ENCODE peak calls at places on chromosomes 12 and 14, in five cellular contexts. One of them, this sample, is unnamed.

GRCh38 chr12:75177997-75178396 is 31.6 kb downstream of the KCNC2 start:
- DNase-seq in fibroblast of lung: peak; percentile 94
- DNase-seq in effector memory CD4-positive, alpha-beta T cell: no peak
- DNase-seq in pancreas: no peak
- DNase-seq in CD4-positive, CD25-positive, alpha-beta regulatory T cell: no peak
- DNase-seq in this sample: no peak

GRCh38 chr12:107513636-107514400 is 171.8 kb upstream of the PWP1 start:
- DNase-seq in fibroblast of lung: no peak
- DNase-seq in effector memory CD4-positive, alpha-beta T cell: no peak
- DNase-seq in pancreas: no peak
- DNase-seq in CD4-positive, CD25-positive, alpha-beta regulatory T cell: no peak
- DNase-seq in this sample: no peak

GRCh38 chr12:102950107-102950949 is 7.1 kb upstream of the ASCL1 start:
- DNase-seq in fibroblast of lung: no peak
- DNase-seq in effector memory CD4-positive, alpha-beta T cell: no peak
- DNase-seq in pancreas: peak; percentile 23
- DNase-seq in CD4-positive, CD25-positive, alpha-beta regulatory T cell: no peak
- DNase-seq in this sample: no peak

GRCh38 chr12:57836442-57837375 is 9.8 kb downstream of the CTDSP2 start:
- DNase-seq in fibroblast of lung: peak; percentile 81
- DNase-seq in effector memory CD4-positive, alpha-beta T cell: no peak
- DNase-seq in pancreas: no peak
- DNase-seq in CD4-positive, CD25-positive, alpha-beta regulatory T cell: no peak
- DNase-seq in this sample: peak; percentile 90

GRCh38 chr12:53345486-53346195 is 9.5 kb upstream of the SP7 start:
- DNase-seq in fibroblast of lung: peak; percentile 14
- DNase-seq in effector memory CD4-positive, alpha-beta T cell: no peak
- DNase-seq in pancreas: no peak
- DNase-seq in CD4-positive, CD25-positive, alpha-beta regulatory T cell: no peak
- DNase-seq in this sample: no peak

GRCh38 chr12:40768125-40768864 is 76.1 kb downstream of the CNTN1 start:
- DNase-seq in fibroblast of lung: no peak
- DNase-seq in effector memory CD4-positive, alpha-beta T cell: no peak
- DNase-seq in pancreas: no peak
- DNase-seq in CD4-positive, CD25-positive, alpha-beta regulatory T cell: no peak
- DNase-seq in this sample: no peak

GRCh38 chr14:101083564-101084435 is 180.3 kb upstream of the RTL1 start:
- DNase-seq in fibroblast of lung: no peak
- DNase-seq in effector memory CD4-positive, alpha-beta T cell: no peak
- DNase-seq in pancreas: no peak
- DNase-seq in CD4-positive, CD25-positive, alpha-beta regulatory T cell: no peak
- DNase-seq in this sample: peak; percentile 70

GRCh38 chr12:7588703-7589329 is 76.9 kb downstream of the APOBEC1 start:
- DNase-seq in fibroblast of lung: peak; percentile 28
- DNase-seq in effector memory CD4-positive, alpha-beta T cell: no peak
- DNase-seq in pancreas: peak; percentile 69
- DNase-seq in CD4-positive, CD25-positive, alpha-beta regulatory T cell: peak; percentile 3
- DNase-seq in this sample: peak; percentile 52

GRCh38 chr12:25728196-25728595 is 175.1 kb upstream of the LMNTD1 start:
- DNase-seq in fibroblast of lung: peak; percentile 24
- DNase-seq in effector memory CD4-positive, alpha-beta T cell: no peak
- DNase-seq in pancreas: no peak
- DNase-seq in CD4-positive, CD25-positive, alpha-beta regulatory T cell: no peak
- DNase-seq in this sample: no peak

GRCh38 chr12:93163260-93164036 is 214.3 kb upstream of the NUDT4 start:
- DNase-seq in fibroblast of lung: peak; percentile 56
- DNase-seq in effector memory CD4-positive, alpha-beta T cell: no peak
- DNase-seq in pancreas: no peak
- DNase-seq in CD4-positive, CD25-positive, alpha-beta regulatory T cell: no peak
- DNase-seq in this sample: no peak

GRCh38 chr12:108816652-108817335 is 40.6 kb downstream of the SSH1 start:
- DNase-seq in fibroblast of lung: no peak
- DNase-seq in effector memory CD4-positive, alpha-beta T cell: no peak
- DNase-seq in pancreas: no peak
- DNase-seq in CD4-positive, CD25-positive, alpha-beta regulatory T cell: no peak
- DNase-seq in this sample: no peak

GRCh38 chr14:72645706-72646105 is 248.2 kb downstream of the DPF3 start:
- DNase-seq in fibroblast of lung: no peak
- DNase-seq in effector memory CD4-positive, alpha-beta T cell: no peak
- DNase-seq in pancreas: no peak
- DNase-seq in CD4-positive, CD25-positive, alpha-beta regulatory T cell: no peak
- DNase-seq in this sample: no peak

GRCh38 chr12:39127401-39127800 is 222.0 kb upstream of the CPNE8 start:
- DNase-seq in fibroblast of lung: no peak
- DNase-seq in effector memory CD4-positive, alpha-beta T cell: no peak
- DNase-seq in pancreas: no peak
- DNase-seq in CD4-positive, CD25-positive, alpha-beta regulatory T cell: no peak
- DNase-seq in this sample: no peak

GRCh38 chr12:32051511-32052299 is 54.9 kb upstream of the BICD1 start:
- DNase-seq in fibroblast of lung: peak; percentile 79
- DNase-seq in effector memory CD4-positive, alpha-beta T cell: no peak
- DNase-seq in pancreas: no peak
- DNase-seq in CD4-positive, CD25-positive, alpha-beta regulatory T cell: no peak
- DNase-seq in this sample: no peak

GRCh38 chr12:52295663-52296062 is 4.3 kb upstream of the KRT81 start:
- DNase-seq in fibroblast of lung: no peak
- DNase-seq in effector memory CD4-positive, alpha-beta T cell: no peak
- DNase-seq in pancreas: no peak
- DNase-seq in CD4-positive, CD25-positive, alpha-beta regulatory T cell: no peak
- DNase-seq in this sample: no peak

GRCh38 chr12:130619378-130619970 is 96.6 kb downstream of the RIMBP2 start:
- DNase-seq in fibroblast of lung: no peak
- DNase-seq in effector memory CD4-positive, alpha-beta T cell: no peak
- DNase-seq in pancreas: no peak
- DNase-seq in CD4-positive, CD25-positive, alpha-beta regulatory T cell: no peak
- DNase-seq in this sample: no peak

GRCh38 chr12:113933201-113933786 is 32.8 kb downstream of the RBM19 start:
- DNase-seq in fibroblast of lung: peak; percentile 75
- DNase-seq in effector memory CD4-positive, alpha-beta T cell: no peak
- DNase-seq in pancreas: no peak
- DNase-seq in CD4-positive, CD25-positive, alpha-beta regulatory T cell: no peak
- DNase-seq in this sample: no peak

GRCh38 chr14:90829677-90830076 is 13.4 kb upstream of the TTC7B start:
- DNase-seq in fibroblast of lung: no peak
- DNase-seq in effector memory CD4-positive, alpha-beta T cell: no peak
- DNase-seq in pancreas: no peak
- DNase-seq in CD4-positive, CD25-positive, alpha-beta regulatory T cell: no peak
- DNase-seq in this sample: peak; percentile 34

GRCh38 chr14:78445275-78445674 is 275.1 kb downstream of the NRXN3 start:
- DNase-seq in fibroblast of lung: no peak
- DNase-seq in effector memory CD4-positive, alpha-beta T cell: no peak
- DNase-seq in pancreas: no peak
- DNase-seq in CD4-positive, CD25-positive, alpha-beta regulatory T cell: no peak
- DNase-seq in this sample: no peak

GRCh38 chr14:91980157-91980556 is 32.7 kb upstream of the FBLN5 start:
- DNase-seq in fibroblast of lung: peak; percentile 88
- DNase-seq in effector memory CD4-positive, alpha-beta T cell: no peak
- DNase-seq in pancreas: no peak
- DNase-seq in CD4-positive, CD25-positive, alpha-beta regulatory T cell: no peak
- DNase-seq in this sample: no peak

GRCh38 chr12:16012086-16012485 is 101.0 kb downstream of the DERA start:
- DNase-seq in fibroblast of lung: peak; percentile 58
- DNase-seq in effector memory CD4-positive, alpha-beta T cell: no peak
- DNase-seq in pancreas: peak; percentile 58
- DNase-seq in CD4-positive, CD25-positive, alpha-beta regulatory T cell: no peak
- DNase-seq in this sample: peak; percentile 70

GRCh38 chr14:56608682-56609081 is 29.1 kb downstream of the TMEM260 start:
- DNase-seq in fibroblast of lung: peak; percentile 60
- DNase-seq in effector memory CD4-positive, alpha-beta T cell: no peak
- DNase-seq in pancreas: no peak
- DNase-seq in CD4-positive, CD25-positive, alpha-beta regulatory T cell: no peak
- DNase-seq in this sample: no peak

GRCh38 chr12:102171951-102172350 is 25.7 kb downstream of the PMCH start:
- DNase-seq in fibroblast of lung: peak; percentile 1
- DNase-seq in effector memory CD4-positive, alpha-beta T cell: no peak
- DNase-seq in pancreas: no peak
- DNase-seq in CD4-positive, CD25-positive, alpha-beta regulatory T cell: no peak
- DNase-seq in this sample: no peak

GRCh38 chr12:69284131-69284530 is 44.8 kb downstream of the CPSF6 start:
- DNase-seq in fibroblast of lung: peak; percentile 77
- DNase-seq in effector memory CD4-positive, alpha-beta T cell: no peak
- DNase-seq in pancreas: peak; percentile 67
- DNase-seq in CD4-positive, CD25-positive, alpha-beta regulatory T cell: no peak
- DNase-seq in this sample: peak; percentile 92

GRCh38 chr12:127282786-127283565 is 984.0 kb upstream of the TMEM132C start:
- DNase-seq in fibroblast of lung: no peak
- DNase-seq in effector memory CD4-positive, alpha-beta T cell: no peak
- DNase-seq in pancreas: no peak
- DNase-seq in CD4-positive, CD25-positive, alpha-beta regulatory T cell: no peak
- DNase-seq in this sample: no peak

GRCh38 chr12:6313326-6313940 is 3.0 kb downstream of the PLEKHG6 start:
- DNase-seq in fibroblast of lung: no peak
- DNase-seq in effector memory CD4-positive, alpha-beta T cell: no peak
- DNase-seq in pancreas: no peak
- DNase-seq in CD4-positive, CD25-positive, alpha-beta regulatory T cell: no peak
- DNase-seq in this sample: no peak

GRCh38 chr12:117124421-117125274 is 25.4 kb upstream of the TESC start:
- DNase-seq in fibroblast of lung: no peak
- DNase-seq in effector memory CD4-positive, alpha-beta T cell: no peak
- DNase-seq in pancreas: no peak
- DNase-seq in CD4-positive, CD25-positive, alpha-beta regulatory T cell: no peak
- DNase-seq in this sample: no peak

GRCh38 chr14:67457782-67458181 is 30.7 kb downstream of the TMEM229B start:
- DNase-seq in fibroblast of lung: no peak
- DNase-seq in effector memory CD4-positive, alpha-beta T cell: no peak
- DNase-seq in pancreas: peak; percentile 51
- DNase-seq in CD4-positive, CD25-positive, alpha-beta regulatory T cell: no peak
- DNase-seq in this sample: no peak

GRCh38 chr14:101559624-101560533 is 1.4 kb upstream of the DIO3 start:
- DNase-seq in fibroblast of lung: peak; percentile 50
- DNase-seq in effector memory CD4-positive, alpha-beta T cell: no peak
- DNase-seq in pancreas: peak; percentile 59
- DNase-seq in CD4-positive, CD25-positive, alpha-beta regulatory T cell: no peak
- DNase-seq in this sample: no peak

DNA sequence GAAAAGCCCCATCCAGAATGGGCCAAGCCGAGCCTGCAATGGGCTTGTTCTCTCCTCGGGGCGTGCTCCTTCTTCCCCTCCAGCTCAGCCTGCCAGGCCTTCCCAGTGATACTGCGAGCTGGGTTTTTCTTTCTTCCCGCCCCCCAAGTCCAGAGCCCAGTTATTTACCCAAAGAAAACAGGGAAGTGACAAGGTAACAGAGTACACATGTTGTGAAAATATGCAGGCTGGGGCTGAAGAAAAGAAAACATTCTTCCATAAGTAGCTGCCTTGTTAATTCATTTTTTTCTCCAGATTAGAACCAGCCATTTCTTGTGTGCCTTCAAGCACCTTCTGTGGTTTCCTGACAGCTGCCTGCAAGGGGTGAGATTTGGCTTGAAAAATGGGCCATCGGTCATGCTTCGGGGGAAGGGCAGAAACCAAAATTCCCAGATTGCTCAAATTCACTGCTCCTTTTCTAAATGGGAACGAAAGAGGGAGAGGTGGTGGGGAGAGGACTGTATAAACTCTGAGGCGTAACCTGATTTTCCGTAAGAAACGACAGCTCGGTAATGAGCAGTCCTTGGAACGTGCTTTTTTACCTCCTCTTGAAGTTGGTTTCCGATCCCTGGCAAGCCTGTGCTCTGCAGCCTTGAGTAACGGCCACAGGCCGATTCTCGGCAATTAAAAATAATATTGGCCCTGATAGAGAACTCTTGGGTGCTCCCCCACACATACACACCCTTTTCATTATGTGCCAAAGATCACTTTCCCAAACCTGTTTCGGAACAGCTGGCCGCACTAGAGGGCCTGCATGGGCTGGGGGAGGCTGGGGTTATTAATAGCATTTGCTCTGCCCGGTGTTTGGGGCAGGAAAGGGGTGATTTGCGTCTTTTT is 229.4 kb downstream of the ZFP36L1 start:
- DNase-seq in fibroblast of lung: peak; percentile 72
- DNase-seq in effector memory CD4-positive, alpha-beta T cell: no peak
- DNase-seq in pancreas: no peak
- DNase-seq in CD4-positive, CD25-positive, alpha-beta regulatory T cell: no peak
- DNase-seq in this sample: no peak
- H3K27ac ChIP-seq in fibroblast of lung: no peak overlapping the region
- H3K27ac ChIP-seq in effector memory CD4-positive, alpha-beta T cell: no peak overlapping the region
- H3K27ac ChIP-seq in pancreas: peak overlapping the region; percentile 62
- H3K27ac ChIP-seq in CD4-positive, CD25-positive, alpha-beta regulatory T cell: no peak overlapping the region
- H3K27ac ChIP-seq in this sample: peak overlapping the region; percentile 99

GRCh38 chr12:46858368-46858767 is 32.6 kb upstream of the SLC38A4 start:
- DNase-seq in fibroblast of lung: no peak
- DNase-seq in effector memory CD4-positive, alpha-beta T cell: no peak
- DNase-seq in pancreas: no peak
- DNase-seq in CD4-positive, CD25-positive, alpha-beta regulatory T cell: no peak
- DNase-seq in this sample: no peak

GRCh38 chr12:46857486-46857885 is 31.7 kb upstream of the SLC38A4 start:
- DNase-seq in fibroblast of lung: no peak
- DNase-seq in effector memory CD4-positive, alpha-beta T cell: no peak
- DNase-seq in pancreas: no peak
- DNase-seq in CD4-positive, CD25-positive, alpha-beta regulatory T cell: no peak
- DNase-seq in this sample: no peak

GRCh38 chr12:46855760-46856159 is 30.0 kb upstream of the SLC38A4 start:
- DNase-seq in fibroblast of lung: no peak
- DNase-seq in effector memory CD4-positive, alpha-beta T cell: no peak
- DNase-seq in pancreas: no peak
- DNase-seq in CD4-positive, CD25-positive, alpha-beta regulatory T cell: no peak
- DNase-seq in this sample: no peak
- H3K9me3 ChIP-seq in fibroblast of lung: no peaks in the 10 kb centered on the region
- H3K9me3 ChIP-seq in effector memory CD4-positive, alpha-beta T cell: no peaks in the 10 kb centered on the region
- H3K9me3 ChIP-seq in pancreas: no peaks in the 10 kb centered on the region
- H3K9me3 ChIP-seq in CD4-positive, CD25-positive, alpha-beta regulatory T cell: peaks cover 13% of the 10 kb centered on the region
- H3K9me3 ChIP-seq in this sample: no peaks in the 10 kb centered on the region

GRCh38 chr14:68932686-68933085 is 46.4 kb downstream of the ACTN1 start:
- DNase-seq in fibroblast of lung: no peak
- DNase-seq in effector memory CD4-positive, alpha-beta T cell: no peak
- DNase-seq in pancreas: no peak
- DNase-seq in CD4-positive, CD25-positive, alpha-beta regulatory T cell: no peak
- DNase-seq in this sample: no peak
- H3K27ac ChIP-seq in fibroblast of lung: peak overlapping the region; percentile 34
- H3K27ac ChIP-seq in effector memory CD4-positive, alpha-beta T cell: no peak overlapping the region
- H3K27ac ChIP-seq in pancreas: no peak overlapping the region
- H3K27ac ChIP-seq in CD4-positive, CD25-positive, alpha-beta regulatory T cell: no peak overlapping the region
- H3K27ac ChIP-seq in this sample: no peak overlapping the region

GRCh38 chr14:36659822-36660735 is 1.6 kb upstream of the PAX9 start:
- DNase-seq in fibroblast of lung: no peak
- DNase-seq in effector memory CD4-positive, alpha-beta T cell: no peak
- DNase-seq in pancreas: no peak
- DNase-seq in CD4-positive, CD25-positive, alpha-beta regulatory T cell: no peak
- DNase-seq in this sample: no peak
- H3K9me3 ChIP-seq in fibroblast of lung: no peaks in the 10 kb centered on the region
- H3K9me3 ChIP-seq in effector memory CD4-positive, alpha-beta T cell: no peaks in the 10 kb centered on the region
- H3K9me3 ChIP-seq in pancreas: no peaks in the 10 kb centered on the region
- H3K9me3 ChIP-seq in CD4-positive, CD25-positive, alpha-beta regulatory T cell: peaks cover 2% of the 10 kb centered on the region
- H3K9me3 ChIP-seq in this sample: peaks cover under 1% of the 10 kb centered on the region

GRCh38 chr12:119710941-119711551 is 43.1 kb downstream of the PRKAB1 start:
- DNase-seq in fibroblast of lung: no peak
- DNase-seq in effector memory CD4-positive, alpha-beta T cell: no peak
- DNase-seq in pancreas: no peak
- DNase-seq in CD4-positive, CD25-positive, alpha-beta regulatory T cell: no peak
- DNase-seq in this sample: no peak
- H3K27ac ChIP-seq in fibroblast of lung: no peak overlapping the region
- H3K27ac ChIP-seq in effector memory CD4-positive, alpha-beta T cell: no peak overlapping the region
- H3K27ac ChIP-seq in pancreas: no peak overlapping the region
- H3K27ac ChIP-seq in CD4-positive, CD25-positive, alpha-beta regulatory T cell: no peak overlapping the region
- H3K27ac ChIP-seq in this sample: no peak overlapping the region

This sample was measured in aorta.